ENCODE peak calls at places on chromosomes 6 and 20, in seven cellular contexts. One of them, this sample, is unnamed.
A peak's percentile ranks its signal among the peaks of the same experiment; 100 is the strongest.

GRCh38 chr6:36139431-36139830 is 9.1 kb downstream of the MAPK13 start:
- DNase-seq in endothelial cell of umbilical vein: no peak
- DNase-seq in body of pancreas: no peak
- DNase-seq in IMR-90: no peak
- DNase-seq in upper lobe of left lung: peak; percentile 83
- DNase-seq in gastrocnemius medialis: no peak
- DNase-seq in Peyer's patch: no peak
- DNase-seq in this sample: no peak

GRCh38 chr6:34746104-34746846 is 11.0 kb upstream of the SNRPC start:
- DNase-seq in endothelial cell of umbilical vein: no peak
- DNase-seq in body of pancreas: no peak
- DNase-seq in IMR-90: no peak
- DNase-seq in upper lobe of left lung: no peak
- DNase-seq in gastrocnemius medialis: no peak
- DNase-seq in Peyer's patch: peak; percentile 53
- DNase-seq in this sample: no peak

GRCh38 chr6:70531133-70531532 is 35.6 kb upstream of the SDHAF4 start:
- DNase-seq in endothelial cell of umbilical vein: no peak
- DNase-seq in body of pancreas: no peak
- DNase-seq in IMR-90: no peak
- DNase-seq in upper lobe of left lung: no peak
- DNase-seq in gastrocnemius medialis: no peak
- DNase-seq in Peyer's patch: no peak
- DNase-seq in this sample: no peak

GRCh38 chr6:138446821-138447220 is 42.8 kb downstream of the HEBP2 start:
- DNase-seq in endothelial cell of umbilical vein: no peak
- DNase-seq in body of pancreas: no peak
- DNase-seq in IMR-90: no peak
- DNase-seq in upper lobe of left lung: no peak
- DNase-seq in gastrocnemius medialis: no peak
- DNase-seq in Peyer's patch: no peak
- DNase-seq in this sample: no peak

GRCh38 chr6:32819729-32820128 is 2.9 kb upstream of the HLA-DOB start:
- DNase-seq in endothelial cell of umbilical vein: no peak
- DNase-seq in body of pancreas: no peak
- DNase-seq in IMR-90: peak; percentile 79
- DNase-seq in upper lobe of left lung: no peak
- DNase-seq in gastrocnemius medialis: no peak
- DNase-seq in Peyer's patch: no peak
- DNase-seq in this sample: no peak

GRCh38 chr6:34508425-34508824 is 42.5 kb downstream of the PACSIN1 start:
- DNase-seq in endothelial cell of umbilical vein: no peak
- DNase-seq in body of pancreas: no peak
- DNase-seq in IMR-90: no peak
- DNase-seq in upper lobe of left lung: no peak
- DNase-seq in gastrocnemius medialis: no peak
- DNase-seq in Peyer's patch: no peak
- DNase-seq in this sample: no peak

GRCh38 chr6:83403191-83403590 is 27.7 kb downstream of the ME1 start:
- DNase-seq in endothelial cell of umbilical vein: no peak
- DNase-seq in body of pancreas: no peak
- DNase-seq in IMR-90: no peak
- DNase-seq in upper lobe of left lung: no peak
- DNase-seq in gastrocnemius medialis: no peak
- DNase-seq in Peyer's patch: no peak
- DNase-seq in this sample: no peak

GRCh38 chr6:14165091-14165490 is 47.5 kb downstream of the CD83 start:
- DNase-seq in endothelial cell of umbilical vein: no peak
- DNase-seq in body of pancreas: no peak
- DNase-seq in IMR-90: peak; percentile 71
- DNase-seq in upper lobe of left lung: no peak
- DNase-seq in gastrocnemius medialis: no peak
- DNase-seq in Peyer's patch: no peak
- DNase-seq in this sample: no peak

GRCh38 chr6:128569737-128570438 is 49.5 kb upstream of the PTPRK start:
- DNase-seq in endothelial cell of umbilical vein: peak; percentile 9
- DNase-seq in body of pancreas: no peak
- DNase-seq in IMR-90: peak; percentile 75
- DNase-seq in upper lobe of left lung: no peak
- DNase-seq in gastrocnemius medialis: no peak
- DNase-seq in Peyer's patch: no peak
- DNase-seq in this sample: no peak

GRCh38 chr6:142592876-142593275 is 291.1 kb downstream of the ADGRG6 start:
- DNase-seq in endothelial cell of umbilical vein: no peak
- DNase-seq in body of pancreas: no peak
- DNase-seq in IMR-90: peak; percentile 3
- DNase-seq in upper lobe of left lung: no peak
- DNase-seq in gastrocnemius medialis: no peak
- DNase-seq in Peyer's patch: no peak
- DNase-seq in this sample: no peak

GRCh38 chr6:167118006-167118405 is 4.9 kb upstream of the CCR6 start:
- DNase-seq in endothelial cell of umbilical vein: no peak
- DNase-seq in body of pancreas: no peak
- DNase-seq in IMR-90: no peak
- DNase-seq in upper lobe of left lung: no peak
- DNase-seq in gastrocnemius medialis: no peak
- DNase-seq in Peyer's patch: no peak
- DNase-seq in this sample: no peak

GRCh38 chr20:19737025-19737424 is 21.0 kb upstream of the RIN2 start:
- DNase-seq in endothelial cell of umbilical vein: no peak
- DNase-seq in body of pancreas: peak; percentile 16
- DNase-seq in IMR-90: peak; percentile 48
- DNase-seq in upper lobe of left lung: no peak
- DNase-seq in gastrocnemius medialis: no peak
- DNase-seq in Peyer's patch: no peak
- DNase-seq in this sample: no peak

GRCh38 chr6:151388997-151389639 is 2.2 kb downstream of the ZBTB2 start:
- DNase-seq in endothelial cell of umbilical vein: no peak
- DNase-seq in body of pancreas: no peak
- DNase-seq in IMR-90: no peak
- DNase-seq in upper lobe of left lung: no peak
- DNase-seq in gastrocnemius medialis: no peak
- DNase-seq in Peyer's patch: no peak
- DNase-seq in this sample: no peak

GRCh38 chr6:29071831-29072723 is 15.0 kb downstream of the OR2B3 start:
- DNase-seq in endothelial cell of umbilical vein: peak; percentile 25
- DNase-seq in body of pancreas: peak; percentile 9
- DNase-seq in IMR-90: no peak
- DNase-seq in upper lobe of left lung: no peak
- DNase-seq in gastrocnemius medialis: no peak
- DNase-seq in Peyer's patch: no peak
- DNase-seq in this sample: no peak

DNA sequence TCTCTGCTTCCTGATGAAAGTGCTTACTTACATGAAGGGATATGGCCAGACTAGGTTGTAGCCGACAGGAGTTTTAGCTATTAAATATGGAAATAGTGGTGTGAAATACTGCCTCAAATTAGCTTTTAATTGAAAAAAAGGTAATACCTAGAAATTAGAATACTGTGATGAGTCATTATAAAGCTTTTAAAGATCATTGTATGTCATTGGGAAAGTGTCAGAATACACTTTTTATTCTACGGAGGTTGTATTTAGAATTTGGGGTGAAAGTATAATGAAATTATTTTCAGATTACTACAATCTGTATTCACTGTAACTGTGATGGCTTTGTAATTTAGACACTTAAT is 2.2 kb downstream of the LOC128125822 start:
- DNase-seq in endothelial cell of umbilical vein: no peak
- DNase-seq in body of pancreas: no peak
- DNase-seq in IMR-90: no peak
- DNase-seq in upper lobe of left lung: no peak
- DNase-seq in gastrocnemius medialis: no peak
- DNase-seq in Peyer's patch: no peak
- DNase-seq in this sample: no peak
- TF ChIP-seq CTCF in endothelial cell of umbilical vein: no peak
- TF ChIP-seq CTCF in body of pancreas: no peak
- TF ChIP-seq CTCF in IMR-90: no peak
- TF ChIP-seq CTCF in upper lobe of left lung: no peak
- TF ChIP-seq CTCF in gastrocnemius medialis: no peak
- TF ChIP-seq CTCF in Peyer's patch: no peak
- TF ChIP-seq CTCF in this sample: no peak

DNA sequence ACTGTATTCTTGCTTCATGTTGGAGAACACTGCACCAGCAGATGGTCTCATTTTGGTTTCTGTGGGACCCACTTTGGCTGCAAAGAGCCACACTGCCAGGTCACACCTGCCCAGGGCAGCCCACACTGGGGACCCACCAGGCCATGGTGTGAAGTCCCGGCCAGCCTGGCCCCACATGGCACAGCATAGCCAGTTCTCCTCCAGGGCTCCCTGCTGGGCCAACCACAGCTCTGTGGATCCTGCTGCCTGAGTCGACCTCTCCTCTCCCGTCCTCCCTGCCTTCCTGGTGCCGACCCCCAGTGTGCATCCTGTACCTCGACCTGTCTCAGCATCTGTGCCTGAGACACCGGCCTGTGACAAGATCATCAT is 3.0 kb downstream of the ARFRP1 start:
- DNase-seq in endothelial cell of umbilical vein: no peak
- DNase-seq in body of pancreas: peak; percentile 2
- DNase-seq in IMR-90: no peak
- DNase-seq in upper lobe of left lung: peak; percentile 41
- DNase-seq in gastrocnemius medialis: no peak
- DNase-seq in Peyer's patch: no peak
- DNase-seq in this sample: peak; percentile 30
- TF ChIP-seq POLR2A in endothelial cell of umbilical vein: no peak
- TF ChIP-seq POLR2A in body of pancreas: no peak
- TF ChIP-seq POLR2A in IMR-90: no peak
- TF ChIP-seq POLR2A in upper lobe of left lung: no peak
- TF ChIP-seq POLR2A in gastrocnemius medialis: no peak
- TF ChIP-seq POLR2A in Peyer's patch: no peak
- TF ChIP-seq POLR2A in this sample: no peak

GRCh38 chr6:150189176-150189575 is 46.3 kb downstream of the PPP1R14C start:
- DNase-seq in endothelial cell of umbilical vein: no peak
- DNase-seq in body of pancreas: no peak
- DNase-seq in IMR-90: no peak
- DNase-seq in upper lobe of left lung: no peak
- DNase-seq in gastrocnemius medialis: no peak
- DNase-seq in Peyer's patch: no peak
- DNase-seq in this sample: no peak
- TF ChIP-seq CTCF in endothelial cell of umbilical vein: no peak
- TF ChIP-seq CTCF in body of pancreas: no peak
- TF ChIP-seq CTCF in IMR-90: no peak
- TF ChIP-seq CTCF in upper lobe of left lung: no peak
- TF ChIP-seq CTCF in gastrocnemius medialis: no peak
- TF ChIP-seq CTCF in Peyer's patch: peak; percentile 29
- TF ChIP-seq CTCF in this sample: no peak

DNA sequence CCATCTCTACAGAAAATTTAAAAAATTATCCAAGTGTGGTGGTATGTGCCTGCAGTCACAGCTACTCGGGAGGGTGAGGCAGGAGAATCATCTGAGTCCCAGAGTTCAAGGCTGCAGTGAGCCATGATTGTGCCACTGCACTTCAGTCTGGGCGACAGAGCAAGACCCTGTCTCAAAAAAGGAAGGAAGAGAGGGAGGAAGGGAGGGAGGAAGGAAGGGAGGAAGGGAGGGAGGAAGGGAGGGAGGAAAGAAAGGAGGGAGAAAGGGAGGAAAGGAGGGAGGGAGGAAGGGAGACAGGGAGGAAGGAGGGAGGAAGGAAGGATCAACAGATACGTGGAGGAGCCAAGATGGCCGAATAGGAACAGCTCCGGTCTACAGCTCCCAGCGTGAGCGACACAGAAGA is 90.1 kb downstream of the ZNF217 start:
- DNase-seq in endothelial cell of umbilical vein: no peak
- DNase-seq in body of pancreas: no peak
- DNase-seq in IMR-90: no peak
- DNase-seq in upper lobe of left lung: no peak
- DNase-seq in gastrocnemius medialis: no peak
- DNase-seq in Peyer's patch: no peak
- DNase-seq in this sample: no peak
- TF ChIP-seq POLR2A in endothelial cell of umbilical vein: no peak
- TF ChIP-seq POLR2A in body of pancreas: no peak
- TF ChIP-seq POLR2A in IMR-90: no peak
- TF ChIP-seq POLR2A in upper lobe of left lung: no peak
- TF ChIP-seq POLR2A in gastrocnemius medialis: no peak
- TF ChIP-seq POLR2A in Peyer's patch: no peak
- TF ChIP-seq POLR2A in this sample: no peak

GRCh38 chr6:127023001-127023778 is 95.3 kb upstream of the RSPO3 start:
- DNase-seq in endothelial cell of umbilical vein: no peak
- DNase-seq in body of pancreas: no peak
- DNase-seq in IMR-90: no peak
- DNase-seq in upper lobe of left lung: no peak
- DNase-seq in gastrocnemius medialis: no peak
- DNase-seq in Peyer's patch: no peak
- DNase-seq in this sample: no peak

GRCh38 chr6:127015858-127016257 is 102.6 kb upstream of the RSPO3 start:
- DNase-seq in endothelial cell of umbilical vein: no peak
- DNase-seq in body of pancreas: no peak
- DNase-seq in IMR-90: no peak
- DNase-seq in upper lobe of left lung: no peak
- DNase-seq in gastrocnemius medialis: no peak
- DNase-seq in Peyer's patch: no peak
- DNase-seq in this sample: no peak

GRCh38 chr6:127013865-127014264 is 104.6 kb upstream of the RSPO3 start:
- DNase-seq in endothelial cell of umbilical vein: no peak
- DNase-seq in body of pancreas: no peak
- DNase-seq in IMR-90: no peak
- DNase-seq in upper lobe of left lung: no peak
- DNase-seq in gastrocnemius medialis: no peak
- DNase-seq in Peyer's patch: no peak
- DNase-seq in this sample: no peak

GRCh38 chr6:127022297-127022696 is 96.2 kb upstream of the RSPO3 start:
- DNase-seq in endothelial cell of umbilical vein: no peak
- DNase-seq in body of pancreas: peak; percentile 29
- DNase-seq in IMR-90: no peak
- DNase-seq in upper lobe of left lung: no peak
- DNase-seq in gastrocnemius medialis: no peak
- DNase-seq in Peyer's patch: no peak
- DNase-seq in this sample: no peak

DNA sequence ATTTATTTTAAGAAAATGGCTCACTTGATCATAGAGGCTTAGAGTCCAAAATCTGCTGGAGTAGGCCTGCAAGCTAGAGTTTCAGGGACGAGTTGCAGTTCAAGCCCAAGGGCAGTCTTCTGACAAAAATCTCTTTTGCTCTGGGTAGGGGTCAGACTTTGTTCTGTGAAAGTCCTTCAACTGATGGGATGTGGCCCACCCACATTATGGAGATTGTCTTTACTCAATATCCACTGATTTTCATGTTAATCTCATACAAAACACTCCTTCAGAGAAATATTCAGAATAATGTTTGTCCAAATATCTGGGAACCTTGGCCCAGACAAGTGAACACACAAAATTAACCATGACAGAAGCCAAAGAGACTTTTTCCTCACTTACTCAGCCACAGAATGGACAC is 98.6 kb upstream of the RSPO3 start:
- DNase-seq in endothelial cell of umbilical vein: no peak
- DNase-seq in body of pancreas: no peak
- DNase-seq in IMR-90: no peak
- DNase-seq in upper lobe of left lung: no peak
- DNase-seq in gastrocnemius medialis: no peak
- DNase-seq in Peyer's patch: no peak
- DNase-seq in this sample: no peak
- TF ChIP-seq CTCF in endothelial cell of umbilical vein: no peak
- TF ChIP-seq CTCF in body of pancreas: no peak
- TF ChIP-seq CTCF in IMR-90: no peak
- TF ChIP-seq CTCF in upper lobe of left lung: no peak
- TF ChIP-seq CTCF in gastrocnemius medialis: no peak
- TF ChIP-seq CTCF in Peyer's patch: no peak
- TF ChIP-seq CTCF in this sample: no peak

GRCh38 chr20:3803854-3804253 is 7.7 kb downstream of the CDC25B start:
- DNase-seq in endothelial cell of umbilical vein: no peak
- DNase-seq in body of pancreas: no peak
- DNase-seq in IMR-90: no peak
- DNase-seq in upper lobe of left lung: peak; percentile 26
- DNase-seq in gastrocnemius medialis: no peak
- DNase-seq in Peyer's patch: peak; percentile 32
- DNase-seq in this sample: no peak
- TF ChIP-seq POLR2A in endothelial cell of umbilical vein: no peak
- TF ChIP-seq POLR2A in body of pancreas: no peak
- TF ChIP-seq POLR2A in IMR-90: no peak
- TF ChIP-seq POLR2A in upper lobe of left lung: no peak
- TF ChIP-seq POLR2A in gastrocnemius medialis: no peak
- TF ChIP-seq POLR2A in Peyer's patch: no peak
- TF ChIP-seq POLR2A in this sample: no peak